ENCODE peak calls at places on chromosomes 3 and 15, in nine cellular contexts. N is right lobe of liver, Y is bronchial epithelial cell, I is colonic mucosa, C is adrenal gland, L is hepatocyte, A is AG10803, D is psoas muscle, Q is Caco-2. B is an unnamed sample.

GRCh38 chr3:155581579-155581978 is 163.3 kb downstream of the PLCH1 start:
- DNase-seq in N (no peak), Y (no peak), I (no peak), C (no peak), L (no peak), A (no peak), D (no peak), Q (no peak), B (no peak)

GRCh38 chr15:31268911-31269784 is 57.5 kb upstream of the KLF13 start:
- DNase-seq in N (peak), Y (no peak), I (peak), C (no peak), L (peak), A (no peak), D (no peak), Q (no peak), B (no peak)

GRCh38 chr3:34263014-34263714 is 464.7 kb downstream of the PDCD6IP start:
- DNase-seq in N (no peak), Y (no peak), I (no peak), C (no peak), L (no peak), A (no peak), D (no peak), Q (no peak), B (no peak)

GRCh38 chr3:197035577-197035976 is 6.0 kb upstream of the MELTF start:
- DNase-seq in N (no peak), Y (no peak), I (no peak), C (no peak), L (no peak), A (no peak), D (no peak), Q (no peak), B (no peak)

GRCh38 chr3:113626513-113627371 is 69.7 kb downstream of the USF3 start:
- DNase-seq in N (peak), Y (peak), I (peak), C (peak), L (peak), A (peak), D (peak), Q (peak), B (peak)

GRCh38 chr3:169811606-169812123 is 1.0 kb upstream of the LRRIQ4 start:
- DNase-seq in N (no peak), Y (peak), I (peak), C (no peak), L (peak), A (peak), D (no peak), Q (no peak), B (no peak)

GRCh38 chr15:39621210-39621609 is 40.3 kb downstream of the THBS1 start:
- DNase-seq in N (no peak), Y (no peak), I (peak), C (no peak), L (no peak), A (no peak), D (no peak), Q (no peak), B (no peak)

GRCh38 chr15:90471769-90472168 is 58.0 kb upstream of the CRTC3 start:
- DNase-seq in N (no peak), Y (no peak), I (no peak), C (no peak), L (no peak), A (no peak), D (no peak), Q (no peak), B (no peak)

DNA sequence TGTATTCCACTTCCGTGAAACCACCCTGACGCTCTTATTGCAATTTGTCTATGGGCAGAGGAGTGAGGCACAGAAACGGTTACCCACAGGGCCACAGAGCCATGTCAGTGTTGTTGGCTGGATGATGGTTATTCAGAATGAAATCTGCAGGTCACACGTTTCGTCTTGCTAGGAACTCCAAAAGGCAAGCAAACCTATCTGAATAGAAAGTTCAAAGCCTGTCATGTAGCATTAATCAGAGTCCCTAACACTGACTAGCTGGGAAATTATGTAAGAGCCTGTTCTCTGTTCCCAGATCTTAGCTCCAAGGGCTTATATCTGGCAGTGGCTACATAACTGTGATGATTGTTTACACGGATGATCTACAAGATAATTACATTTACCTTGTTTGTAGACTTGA is 1.3 kb downstream of the SYNPR start:
- DNase-seq in N (no peak), Y (no peak), I (no peak), C (no peak), L (no peak), A (no peak), D (no peak), Q (no peak), B (no peak)
- H3K4me3 ChIP-seq in N (no peak), Y (no peak), I (no peak), C (no peak), L (no peak), A (no peak), D (no peak), Q (no peak), B (no peak)

GRCh38 chr3:73625124-73625665 is 454 bp upstream of the PDZRN3 start:
- DNase-seq in N (no peak), Y (no peak), I (peak), C (peak), L (peak), A (peak), D (no peak), Q (peak), B (peak)
- H3K4me3 ChIP-seq in N (peak), Y (peak), I (peak), C (peak), L (peak), A (peak), D (peak), Q (peak), B (peak)

GRCh38 chr3:66497288-66497972 is 3.4 kb downstream of the LRIG1 start:
- DNase-seq in N (no peak), Y (no peak), I (no peak), C (no peak), L (no peak), A (no peak), D (no peak), Q (no peak), B (no peak)
- H3K4me3 ChIP-seq in N (no peak), Y (no peak), I (no peak), C (no peak), L (no peak), A (no peak), D (peak), Q (no peak), B (no peak)

GRCh38 chr3:78974181-78974770 is 793.5 kb downstream of the ROBO1 start:
- DNase-seq in N (no peak), Y (peak), I (no peak), C (no peak), L (no peak), A (peak), D (no peak), Q (no peak), B (no peak)
- H3K4me3 ChIP-seq in N (no peak), Y (no peak), I (no peak), C (no peak), L (no peak), A (peak), D (peak), Q (no peak), B (no peak)

B was measured in NT2/D1.